ENCODE peak calls at places on chromosomes 12 and 14, in six cellular contexts. F is AG09319, G is heart right ventricle, H is cardiac fibroblast, X is GM10248, M is RWPE1. U is an unnamed sample.

GRCh38 chr12:127393460-127393859 is 873.5 kb upstream of the TMEM132C start:
- DNase-seq in F (no peak), G (no peak), H (no peak), X (no peak), M (no peak), U (no peak)

GRCh38 chr14:72685456-72685855 is 208.4 kb downstream of the DPF3 start:
- DNase-seq in F (no peak), G (no peak), H (peak; percentile 18), X (no peak), M (no peak), U (no peak)

GRCh38 chr14:24172261-24172860 is 481 bp downstream of the REC8 start:
- DNase-seq in F (no peak), G (no peak), H (no peak), X (no peak), M (no peak), U (no peak)

GRCh38 chr12:92290016-92290685 is 144.5 kb upstream of the BTG1 start:
- DNase-seq in F (no peak), G (no peak), H (peak; percentile 85), X (no peak), M (peak; percentile 38), U (no peak)

GRCh38 chr14:35378638-35379568 is 25.6 kb downstream of the NFKBIA start:
- DNase-seq in F (peak; percentile 58), G (no peak), H (no peak), X (no peak), M (no peak), U (no peak)

GRCh38 chr12:57521475-57522018 is 1.1 kb upstream of the MBD6 start:
- DNase-seq in F (no peak), G (peak; percentile 47), H (no peak), X (no peak), M (no peak), U (peak; percentile 53)

GRCh38 chr14:77867476-77867875 is 67.6 kb downstream of the ADCK1 start:
- DNase-seq in F (no peak), G (no peak), H (no peak), X (no peak), M (no peak), U (no peak)

GRCh38 chr12:4643747-4644146 is 5.1 kb downstream of the AKAP3 start:
- DNase-seq in F (no peak), G (no peak), H (no peak), X (peak; percentile 35), M (no peak), U (no peak)

GRCh38 chr14:53929871-53930685 is 26.5 kb downstream of the BMP4 start:
- DNase-seq in F (no peak), G (no peak), H (no peak), X (peak; percentile 29), M (peak; percentile 53), U (no peak)

GRCh38 chr14:68775614-68776126 is 17.2 kb downstream of the ZFP36L1 start:
- DNase-seq in F (no peak), G (no peak), H (no peak), X (no peak), M (no peak), U (no peak)

GRCh38 chr12:69623970-69624369 is 13.3 kb upstream of the LRRC10 start:
- DNase-seq in F (no peak), G (peak; percentile 78), H (no peak), X (no peak), M (no peak), U (no peak)

GRCh38 chr12:85425926-85426325 is 145.9 kb downstream of the ALX1 start:
- DNase-seq in F (no peak), G (no peak), H (no peak), X (no peak), M (no peak), U (no peak)

GRCh38 chr12:53171725-53172329 is 8.7 kb upstream of the ZNF740 start:
- DNase-seq in F (no peak), G (no peak), H (no peak), X (no peak), M (no peak), U (peak; percentile 67)

GRCh38 chr14:22887990-22888378 is 5.0 kb downstream of the REM2 start:
- DNase-seq in F (no peak), G (no peak), H (no peak), X (peak; percentile 72), M (no peak), U (no peak)

GRCh38 chr12:532908-533565 is 73.3 kb downstream of the B4GALNT3 start:
- DNase-seq in F (no peak), G (no peak), H (peak; percentile 75), X (no peak), M (peak; percentile 44), U (no peak)

GRCh38 chr12:6358886-6359285 is 16.5 kb downstream of the SCNN1A start:
- DNase-seq in F (no peak), G (no peak), H (no peak), X (no peak), M (no peak), U (no peak)

GRCh38 chr14:34254031-34254430 is 208.0 kb downstream of the SPTSSA start:
- DNase-seq in F (no peak), G (no peak), H (no peak), X (no peak), M (no peak), U (no peak)

GRCh38 chr12:63779498-63780481 is at the start of gene RXYLT1:
- DNase-seq in F (peak; percentile 41), G (peak; percentile 87), H (peak; percentile 80), X (peak; percentile 96), M (peak; percentile 88), U (peak; percentile 81)

GRCh38 chr14:105537580-105538474 is 11.4 kb downstream of the TMEM121 start:
- DNase-seq in F (no peak), G (peak; percentile 54), H (peak; percentile 13), X (peak; percentile 90), M (peak; percentile 73), U (no peak)

GRCh38 chr12:109949089-109949488 is 47.1 kb downstream of the GIT2 start:
- DNase-seq in F (peak; percentile 60), G (peak; percentile 26), H (peak; percentile 50), X (no peak), M (no peak), U (no peak)

GRCh38 chr14:97031530-97031929 is 234.3 kb downstream of the VRK1 start:
- DNase-seq in F (no peak), G (no peak), H (no peak), X (no peak), M (no peak), U (no peak)

GRCh38 chr12:127172857-127173256 is 1094.1 kb upstream of the TMEM132C start:
- DNase-seq in F (no peak), G (no peak), H (no peak), X (no peak), M (no peak), U (no peak)

GRCh38 chr14:88364710-88365413 is 20.6 kb upstream of the SPATA7 start:
- DNase-seq in F (no peak), G (no peak), H (no peak), X (no peak), M (no peak), U (no peak)

GRCh38 chr12:65121049-65121955 is at the start of gene WIF1:
- DNase-seq in F (no peak), G (no peak), H (no peak), X (peak; percentile 38), M (peak; percentile 8), U (peak; percentile 59)

GRCh38 chr14:70655110-70655826 is 13.6 kb downstream of the TTC9 start:
- DNase-seq in F (no peak), G (no peak), H (no peak), X (peak; percentile 74), M (no peak), U (no peak)

GRCh38 chr14:64465856-64466554 is 706 bp downstream of the AKAP5 start:
- DNase-seq in F (no peak), G (peak; percentile 25), H (peak; percentile 27), X (no peak), M (peak; percentile 33), U (peak; percentile 52)

GRCh38 chr14:93712838-93713724 is 75.2 kb downstream of the PRIMA1 start:
- DNase-seq in F (no peak), G (no peak), H (no peak), X (no peak), M (peak; percentile 8), U (no peak)

GRCh38 chr14:92176476-92176875 is 54.7 kb downstream of the CPSF2 start:
- DNase-seq in F (no peak), G (no peak), H (no peak), X (no peak), M (no peak), U (no peak)

DNA sequence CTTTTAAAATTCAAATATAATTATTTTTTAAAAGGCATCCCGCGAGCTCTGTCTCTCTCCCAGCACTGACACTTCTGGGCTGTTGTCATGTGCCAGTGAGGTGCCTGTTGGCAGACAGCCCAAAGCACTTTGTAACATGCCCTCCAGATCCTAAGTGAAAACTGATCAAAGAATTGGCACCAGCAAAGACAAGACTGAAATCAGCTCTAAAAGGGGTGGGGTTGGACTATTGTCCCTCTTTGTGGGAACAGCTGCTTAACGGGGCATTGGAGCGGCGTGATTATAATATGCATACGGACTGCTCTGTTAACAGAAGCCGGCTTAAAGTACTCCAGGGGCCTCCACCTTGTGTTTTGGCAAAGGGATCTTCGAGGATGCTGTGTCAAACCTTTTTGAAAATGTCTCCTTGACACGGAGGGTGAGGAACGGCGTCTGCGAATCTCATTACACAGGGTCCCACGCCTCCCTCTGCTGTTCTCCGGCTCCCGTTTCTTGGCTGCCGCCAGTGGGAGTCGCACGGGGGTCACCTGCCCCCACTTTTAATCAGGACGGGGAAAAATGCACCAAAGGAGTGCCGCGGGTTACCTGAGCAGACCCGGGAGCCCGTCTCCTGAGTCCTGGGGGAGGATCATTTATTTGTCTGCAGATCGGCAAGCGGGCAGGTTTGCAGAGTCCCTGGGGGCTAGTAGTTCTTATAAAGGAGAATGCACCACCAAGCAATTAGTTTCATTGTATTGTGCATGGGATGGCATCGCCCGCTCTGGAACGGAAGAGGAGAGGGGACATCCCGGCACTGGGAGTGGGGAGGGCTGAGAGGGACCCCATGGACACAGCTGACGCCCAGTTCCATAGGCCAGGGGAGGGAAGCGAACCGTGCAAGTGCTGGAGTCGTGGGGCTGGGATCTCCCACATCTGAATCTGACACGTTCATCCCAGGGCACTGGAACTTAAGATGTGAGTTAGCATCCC is 44.3 kb downstream of the SPRING1 start:
- DNase-seq in F (no peak), G (no peak), H (no peak), X (peak; percentile 19), M (no peak), U (no peak)
- TF ChIP-seq CTCF in F (no peak), G (no peak), H (no peak), X (peak; percentile 9), M (no peak), U (no peak)

GRCh38 chr14:63212209-63212608 is 8.0 kb downstream of the RHOJ start:
- DNase-seq in F (no peak), G (no peak), H (no peak), X (no peak), M (no peak), U (no peak)
- TF ChIP-seq CTCF in F (no peak), G (no peak), H (no peak), X (no peak), M (no peak), U (peak; percentile 49)

GRCh38 chr14:99481745-99482099 is 513 bp downstream of the CCNK start:
- DNase-seq in F (no peak), G (no peak), H (peak; percentile 47), X (no peak), M (peak; percentile 27), U (no peak)
- TF ChIP-seq CTCF in F (no peak), G (no peak), H (no peak), X (no peak), M (no peak), U (no peak)

GRCh38 chr12:118778077-118778476 is 203.3 kb upstream of the SRRM4 start:
- DNase-seq in F (no peak), G (no peak), H (no peak), X (no peak), M (no peak), U (no peak)

GRCh38 chr12:118777550-118777949 is 203.8 kb upstream of the SRRM4 start:
- DNase-seq in F (no peak), G (no peak), H (no peak), X (no peak), M (no peak), U (no peak)

GRCh38 chr12:118773956-118774723 is 207.2 kb upstream of the SRRM4 start:
- DNase-seq in F (no peak), G (no peak), H (no peak), X (no peak), M (no peak), U (no peak)
- TF ChIP-seq CTCF in F (no peak), G (no peak), H (no peak), X (no peak), M (no peak), U (no peak)

U was measured in mesothelial cell of epicardium.